ENCODE peak calls at places on chromosomes 4 and X, in ten cellular contexts. U is OCI-LY7, J is transverse colon, L is heart left ventricle, Q is AG04450, E is astrocyte, C is AG10803, X is body of pancreas, I is fibroblast of lung, O is sigmoid colon. P is an unnamed sample.

GRCh38 chr4:21211836-21212235 is 511.6 kb downstream of the PACRGL start:
- DNase-seq in U (no peak), J (no peak), L (no peak), Q (no peak), E (no peak), C (no peak), X (no peak), I (no peak), O (no peak), P (no peak)

GRCh38 chr4:20046931-20047677 is 204.6 kb upstream of the SLIT2 start:
- DNase-seq in U (no peak), J (no peak), L (no peak), Q (no peak), E (peak; percentile 20), C (peak; percentile 56), X (no peak), I (peak; percentile 50), O (no peak), P (no peak)

GRCh38 chr4:88672987-88673386 is 24.6 kb downstream of the NAP1L5 start:
- DNase-seq in U (peak; percentile 32), J (no peak), L (no peak), Q (no peak), E (no peak), C (peak; percentile 31), X (peak; percentile 41), I (peak; percentile 30), O (no peak), P (peak; percentile 56)

GRCh38 chr4:180150818-180151217 is 2092.4 kb upstream of the TENM3 start:
- DNase-seq in U (peak; percentile 55), J (no peak), L (no peak), Q (no peak), E (no peak), C (no peak), X (no peak), I (no peak), O (no peak), P (no peak)

GRCh38 chr4:84482564-84483563 is 16.2 kb downstream of the NKX6-1 start:
- DNase-seq in U (no peak), J (peak; percentile 64), L (no peak), Q (no peak), E (no peak), C (peak; percentile 29), X (no peak), I (no peak), O (no peak), P (peak; percentile 36)

GRCh38 chrX:108139303-108139702 is 47.7 kb downstream of the ATG4A start:
- DNase-seq in U (peak; percentile 11), J (no peak), L (no peak), Q (no peak), E (no peak), C (no peak), X (no peak), I (no peak), O (no peak), P (peak; percentile 12)

GRCh38 chr4:40912455-40913055 is 162.8 kb downstream of the NSUN7 start:
- DNase-seq in U (no peak), J (no peak), L (no peak), Q (peak; percentile 38), E (no peak), C (peak; percentile 65), X (no peak), I (no peak), O (no peak), P (no peak)

GRCh38 chr4:78222575-78223186 is 165.6 kb downstream of the FRAS1 start:
- DNase-seq in U (no peak), J (no peak), L (no peak), Q (no peak), E (no peak), C (no peak), X (no peak), I (no peak), O (no peak), P (no peak)

GRCh38 chr4:184644553-184645307 is 4.5 kb downstream of the CASP3 start:
- DNase-seq in U (no peak), J (no peak), L (no peak), Q (no peak), E (peak; percentile 39), C (no peak), X (no peak), I (peak; percentile 48), O (no peak), P (peak; percentile 14)

GRCh38 chr4:119131160-119131559 is 4.5 kb upstream of the MYOZ2 start:
- DNase-seq in U (no peak), J (no peak), L (no peak), Q (no peak), E (no peak), C (no peak), X (no peak), I (no peak), O (no peak), P (no peak)

GRCh38 chrX:56233682-56234081 is 1.5 kb downstream of the KLF8 start:
- DNase-seq in U (no peak), J (peak; percentile 45), L (peak; percentile 43), Q (no peak), E (peak; percentile 0), C (peak; percentile 5), X (peak; percentile 56), I (peak; percentile 17), O (peak; percentile 84), P (peak; percentile 80)

DNA sequence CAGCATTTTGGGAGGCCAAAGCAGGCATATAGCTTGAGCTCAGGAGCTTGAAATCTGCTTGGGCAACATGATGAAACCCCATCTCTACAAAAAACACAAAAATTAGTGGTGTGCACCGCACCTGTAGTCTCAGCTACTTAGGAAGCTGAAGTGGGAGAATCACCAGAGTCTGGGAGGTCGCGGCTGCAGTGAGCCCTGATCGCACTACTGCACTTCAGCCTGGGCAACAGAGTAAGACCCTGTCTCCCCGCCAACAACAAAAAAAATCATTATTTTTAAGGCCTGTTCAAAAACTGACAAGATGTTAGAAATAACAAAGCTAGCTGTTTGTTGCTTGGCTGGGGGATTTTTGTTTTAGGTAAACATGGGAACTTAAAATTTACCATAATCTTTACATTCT is 5.1 kb downstream of the YTHDC1 start:
- DNase-seq in U (no peak), J (no peak), L (no peak), Q (no peak), E (no peak), C (no peak), X (no peak), I (no peak), O (no peak), P (no peak)
- H3K4me3 ChIP-seq in U (no peak overlapping the region), J (no peak overlapping the region), L (no peak overlapping the region), Q (no peak overlapping the region), E (no peak overlapping the region), C (no peak overlapping the region), X (no peak overlapping the region), I (no peak overlapping the region), O (no peak overlapping the region), P (no peak overlapping the region)

GRCh38 chr4:113878718-113879117 is 100.7 kb downstream of the ARSJ start:
- DNase-seq in U (peak; percentile 27), J (no peak), L (no peak), Q (peak; percentile 16), E (peak; percentile 75), C (peak; percentile 48), X (no peak), I (peak; percentile 78), O (no peak), P (peak; percentile 25)
- TF ChIP-seq CTCF in U (peak; percentile 71), J (no peak), L (no peak), Q (peak; percentile 36), E (peak; percentile 51), C (no peak), X (no peak), I (peak; percentile 23), O (no peak), P (peak; percentile 19)

GRCh38 chr4:1471443-1472147 is 65.4 kb upstream of the NKX1-1 start:
- DNase-seq in U (no peak), J (no peak), L (no peak), Q (no peak), E (no peak), C (no peak), X (no peak), I (no peak), O (peak; percentile 48), P (no peak)

GRCh38 chr4:1473718-1474117 is 67.5 kb upstream of the NKX1-1 start:
- DNase-seq in U (no peak), J (no peak), L (no peak), Q (no peak), E (no peak), C (no peak), X (no peak), I (no peak), O (peak; percentile 50), P (no peak)

GRCh38 chr4:1470816-1471442 is 64.7 kb upstream of the NKX1-1 start:
- DNase-seq in U (no peak), J (no peak), L (no peak), Q (no peak), E (no peak), C (no peak), X (no peak), I (no peak), O (peak; percentile 64), P (no peak)

GRCh38 chr4:1472911-1473518 is 66.8 kb upstream of the NKX1-1 start:
- DNase-seq in U (no peak), J (no peak), L (no peak), Q (no peak), E (no peak), C (no peak), X (no peak), I (no peak), O (no peak), P (no peak)

GRCh38 chr4:1472148-1472797 is 66.0 kb upstream of the NKX1-1 start:
- DNase-seq in U (no peak), J (peak; percentile 1), L (no peak), Q (no peak), E (no peak), C (no peak), X (no peak), I (no peak), O (peak; percentile 64), P (no peak)
- H3K4me3 ChIP-seq in U (no peak overlapping the region), J (no peak overlapping the region), L (no peak overlapping the region), Q (no peak overlapping the region), E (no peak overlapping the region), C (no peak overlapping the region), X (no peak overlapping the region), I (no peak overlapping the region), O (no peak overlapping the region), P (no peak overlapping the region)

DNA sequence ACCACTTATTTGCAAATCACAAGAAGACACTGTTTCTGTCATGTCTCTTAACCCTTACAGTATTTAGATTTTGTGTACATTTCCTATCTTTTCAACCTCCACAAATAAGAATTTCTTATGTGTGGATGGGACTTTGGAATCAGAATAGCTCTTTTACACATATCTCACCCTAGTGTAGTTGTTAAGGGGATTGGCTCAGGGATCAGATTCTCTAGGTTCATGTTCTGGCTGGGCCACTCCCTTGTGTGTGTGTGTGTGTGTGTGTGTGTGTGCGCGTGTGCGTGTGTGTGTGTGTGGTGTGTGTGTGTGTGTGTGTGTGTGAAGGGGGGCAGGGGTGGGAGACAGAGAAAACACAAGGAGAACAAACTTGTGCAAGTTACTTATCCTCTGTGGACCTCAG is 113.7 kb downstream of the TMEM164 start:
- DNase-seq in U (no peak), J (no peak), L (no peak), Q (no peak), E (no peak), C (no peak), X (no peak), I (no peak), O (no peak), P (no peak)
- TF ChIP-seq CTCF in U (no peak), J (no peak), L (no peak), Q (no peak), E (no peak), C (no peak), X (no peak), I (no peak), O (no peak), P (no peak)

GRCh38 chr4:15702941-15703403 is at the start of gene BST1:
- DNase-seq in U (no peak), J (peak; percentile 81), L (peak; percentile 71), Q (no peak), E (peak; percentile 56), C (peak; percentile 53), X (peak; percentile 65), I (peak; percentile 70), O (peak; percentile 82), P (peak; percentile 55)
- H3K4me3 ChIP-seq in U (no peak within 1 kb of the TSS), J (peak within 1 kb of the TSS; percentile 51), L (peak within 1 kb of the TSS; percentile 14), Q (peak within 1 kb of the TSS; percentile 62), E (peak within 1 kb of the TSS; percentile 73), C (peak within 1 kb of the TSS; percentile 65), X (peak within 1 kb of the TSS; percentile 26), I (peak within 1 kb of the TSS; percentile 64), O (peak within 1 kb of the TSS; percentile 49), P (peak within 1 kb of the TSS; percentile 58)

P was measured in fibroblast of mammary gland.